ENCODE peak calls at places on chromosomes 4 and X, in four cellular contexts. One of them, this sample, is unnamed.

GRCh38 chr4:80069108-80069836 is 3.8 kb downstream of the ANTXR2 start:
- DNase-seq in A549: no peak
- DNase-seq in HepG2: no peak
- DNase-seq in K562: no peak
- DNase-seq in this sample: no peak

GRCh38 chrX:131792356-131792749 is 230.7 kb upstream of the STK26 start:
- DNase-seq in A549: peak
- DNase-seq in HepG2: no peak
- DNase-seq in K562: no peak
- DNase-seq in this sample: peak

GRCh38 chrX:130124577-130124976 is 14.3 kb upstream of the ELF4 start:
- DNase-seq in A549: no peak
- DNase-seq in HepG2: no peak
- DNase-seq in K562: no peak
- DNase-seq in this sample: no peak

GRCh38 chrX:100648601-100649417 is 4.8 kb downstream of the SRPX2 start:
- DNase-seq in A549: no peak
- DNase-seq in HepG2: peak
- DNase-seq in K562: no peak
- DNase-seq in this sample: no peak

GRCh38 chr4:24010994-24011393 is 121.1 kb upstream of the PPARGC1A start:
- DNase-seq in A549: no peak
- DNase-seq in HepG2: no peak
- DNase-seq in K562: no peak
- DNase-seq in this sample: no peak

GRCh38 chrX:136271300-136271699 is 20.1 kb upstream of the MAP7D3 start:
- DNase-seq in A549: no peak
- DNase-seq in HepG2: no peak
- DNase-seq in K562: no peak
- DNase-seq in this sample: no peak

GRCh38 chr4:77631276-77631675 is 25.7 kb downstream of the CXCL13 start:
- DNase-seq in A549: no peak
- DNase-seq in HepG2: no peak
- DNase-seq in K562: no peak
- DNase-seq in this sample: no peak

GRCh38 chr4:73223258-73223651 is 35.3 kb downstream of the ANKRD17 start:
- DNase-seq in A549: no peak
- DNase-seq in HepG2: no peak
- DNase-seq in K562: no peak
- DNase-seq in this sample: no peak

GRCh38 chr4:16617416-16617815 is 281.0 kb downstream of the LDB2 start:
- DNase-seq in A549: no peak
- DNase-seq in HepG2: no peak
- DNase-seq in K562: no peak
- DNase-seq in this sample: no peak

GRCh38 chr4:94127707-94128328 is 79.8 kb upstream of the SMARCAD1 start:
- DNase-seq in A549: peak
- DNase-seq in HepG2: peak
- DNase-seq in K562: peak
- DNase-seq in this sample: no peak

GRCh38 chr4:60890743-60891142 is 309.4 kb upstream of the ADGRL3 start:
- DNase-seq in A549: no peak
- DNase-seq in HepG2: no peak
- DNase-seq in K562: no peak
- DNase-seq in this sample: no peak

GRCh38 chrX:38991656-38992558 is 190.6 kb downstream of the MID1IP1 start:
- DNase-seq in A549: no peak
- DNase-seq in HepG2: no peak
- DNase-seq in K562: no peak
- DNase-seq in this sample: no peak

GRCh38 chr4:1278336-1278670 is 11.4 kb upstream of the MAEA start:
- DNase-seq in A549: peak
- DNase-seq in HepG2: no peak
- DNase-seq in K562: no peak
- DNase-seq in this sample: no peak

GRCh38 chr4:148926861-148927260 is 484.6 kb upstream of the NR3C2 start:
- DNase-seq in A549: no peak
- DNase-seq in HepG2: no peak
- DNase-seq in K562: no peak
- DNase-seq in this sample: no peak

GRCh38 chrX:16436348-16437188 is 213.4 kb upstream of the S100G start:
- DNase-seq in A549: peak
- DNase-seq in HepG2: peak
- DNase-seq in K562: peak
- DNase-seq in this sample: peak

GRCh38 chrX:153867671-153868070 is 18.3 kb downstream of the L1CAM start:
- DNase-seq in A549: no peak
- DNase-seq in HepG2: no peak
- DNase-seq in K562: no peak
- DNase-seq in this sample: no peak

GRCh38 chr4:53019485-53020382 is 157.6 kb downstream of the RASL11B start:
- DNase-seq in A549: peak
- DNase-seq in HepG2: peak
- DNase-seq in K562: peak
- DNase-seq in this sample: no peak

GRCh38 chr4:152590179-152591031 is 54.5 kb upstream of the FBXW7 start:
- DNase-seq in A549: no peak
- DNase-seq in HepG2: no peak
- DNase-seq in K562: no peak
- DNase-seq in this sample: no peak

GRCh38 chrX:13005671-13006473 is 31.0 kb downstream of the TMSB4X start:
- DNase-seq in A549: no peak
- DNase-seq in HepG2: no peak
- DNase-seq in K562: no peak
- DNase-seq in this sample: peak

GRCh38 chr4:187478292-187479205 is 517.0 kb upstream of the ZFP42 start:
- DNase-seq in A549: no peak
- DNase-seq in HepG2: no peak
- DNase-seq in K562: no peak
- DNase-seq in this sample: no peak

GRCh38 chrX:69189972-69190371 is 24.7 kb upstream of the PJA1 start:
- DNase-seq in A549: no peak
- DNase-seq in HepG2: no peak
- DNase-seq in K562: no peak
- DNase-seq in this sample: no peak

GRCh38 chr4:111632752-111633151 is 512.5 kb upstream of the FAM241A start:
- DNase-seq in A549: no peak
- DNase-seq in HepG2: no peak
- DNase-seq in K562: no peak
- DNase-seq in this sample: no peak

GRCh38 chr4:130288576-130288975 is 1192.6 kb downstream of the C4orf33 start:
- DNase-seq in A549: no peak
- DNase-seq in HepG2: no peak
- DNase-seq in K562: no peak
- DNase-seq in this sample: no peak

GRCh38 chr4:12293906-12294525 is 865.3 kb upstream of the HS3ST1 start:
- DNase-seq in A549: no peak
- DNase-seq in HepG2: no peak
- DNase-seq in K562: no peak
- DNase-seq in this sample: no peak

DNA sequence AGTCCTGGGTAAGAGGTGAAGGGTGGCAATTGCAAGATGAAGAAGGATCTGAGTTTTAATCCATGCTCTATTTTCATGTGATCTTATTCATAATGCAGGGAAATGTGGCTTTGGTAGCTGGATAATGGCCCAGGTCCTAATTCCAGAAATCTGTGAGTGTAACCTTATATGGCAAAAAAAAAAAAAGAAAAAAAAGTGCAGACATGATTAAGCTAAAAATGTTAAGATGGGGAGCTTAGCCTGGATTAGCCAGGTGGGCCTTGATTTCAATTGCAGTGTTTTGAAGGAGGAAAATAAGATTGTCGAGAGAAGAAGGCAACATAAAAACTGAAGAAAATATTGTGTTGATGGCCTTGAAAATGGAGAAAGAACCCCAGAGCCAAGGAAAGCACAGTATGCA is 867.7 kb upstream of the HS3ST1 start:
- DNase-seq in A549: no peak
- DNase-seq in HepG2: no peak
- DNase-seq in K562: no peak
- DNase-seq in this sample: no peak
- TF ChIP-seq CHD4 in A549: no peak
- TF ChIP-seq CHD4 in HepG2: no peak
- TF ChIP-seq CHD4 in K562: no peak
- TF ChIP-seq CHD4 in this sample: no peak

GRCh38 chr4:140427919-140428471 is 547 bp upstream of the CLGN start:
- DNase-seq in A549: no peak
- DNase-seq in HepG2: peak
- DNase-seq in K562: no peak
- DNase-seq in this sample: no peak

GRCh38 chr4:140423106-140423505 is 4.3 kb downstream of the CLGN start:
- DNase-seq in A549: no peak
- DNase-seq in HepG2: no peak
- DNase-seq in K562: no peak
- DNase-seq in this sample: no peak

GRCh38 chr4:140427104-140427918 is at the start of gene CLGN:
- DNase-seq in A549: peak
- DNase-seq in HepG2: peak
- DNase-seq in K562: peak
- DNase-seq in this sample: peak

GRCh38 chr4:140426610-140427103 is 791 bp downstream of the CLGN start:
- DNase-seq in A549: peak
- DNase-seq in HepG2: peak
- DNase-seq in K562: peak
- DNase-seq in this sample: no peak
- TF ChIP-seq CHD4 in A549: no peak
- TF ChIP-seq CHD4 in HepG2: no peak
- TF ChIP-seq CHD4 in K562: no peak
- TF ChIP-seq CHD4 in this sample: no peak

GRCh38 chr4:84063618-84064017 is 435.5 kb downstream of the NKX6-1 start:
- DNase-seq in A549: no peak
- DNase-seq in HepG2: no peak
- DNase-seq in K562: no peak
- DNase-seq in this sample: no peak
- TF ChIP-seq CHD4 in A549: no peak
- TF ChIP-seq CHD4 in HepG2: no peak
- TF ChIP-seq CHD4 in K562: no peak
- TF ChIP-seq CHD4 in this sample: no peak

DNA sequence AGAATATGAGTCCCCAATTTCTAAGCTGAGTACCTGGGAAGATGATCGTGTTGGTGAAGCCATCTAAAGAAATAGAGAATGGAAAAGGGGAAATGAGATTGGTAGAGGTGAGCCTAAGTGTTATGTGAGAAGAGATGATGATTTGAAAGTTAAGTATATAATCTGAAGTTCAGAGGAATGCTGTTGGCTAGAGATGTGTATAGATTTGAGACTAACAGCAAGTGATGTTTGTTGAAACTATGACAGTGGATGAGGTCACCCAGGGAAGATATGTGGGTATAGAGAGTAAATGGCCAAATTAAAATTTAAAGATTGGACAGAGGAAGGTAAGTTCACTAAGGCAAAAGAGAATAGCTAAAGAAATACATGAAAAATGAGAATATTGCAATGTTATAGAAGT is 324.2 kb downstream of the MAPK10 start:
- DNase-seq in A549: no peak
- DNase-seq in HepG2: no peak
- DNase-seq in K562: no peak
- DNase-seq in this sample: no peak
- TF ChIP-seq CHD4 in A549: no peak
- TF ChIP-seq CHD4 in HepG2: no peak
- TF ChIP-seq CHD4 in K562: no peak
- TF ChIP-seq CHD4 in this sample: no peak

DNA sequence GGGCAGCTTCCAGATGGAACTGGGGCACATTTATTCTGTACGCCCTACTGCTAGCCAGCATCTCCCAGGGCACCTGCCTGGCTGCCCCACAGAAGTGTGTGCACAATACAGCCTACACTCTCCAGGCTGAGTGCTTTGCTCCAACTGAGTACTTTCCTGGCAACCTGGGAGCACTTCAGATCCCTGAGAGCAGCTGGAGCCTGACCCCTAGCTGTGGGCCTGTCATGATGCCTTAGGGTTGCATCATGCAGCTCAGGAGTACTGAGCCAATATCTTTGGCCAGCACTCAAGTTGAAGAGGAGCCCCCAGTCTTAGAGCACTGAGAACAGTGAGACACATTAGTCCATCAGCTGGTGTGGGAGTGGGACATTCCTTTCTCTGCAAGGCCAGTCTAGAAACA is 321.9 kb downstream of the CFAP47 start:
- DNase-seq in A549: no peak
- DNase-seq in HepG2: no peak
- DNase-seq in K562: no peak
- DNase-seq in this sample: no peak
- TF ChIP-seq CHD4 in A549: no peak
- TF ChIP-seq CHD4 in HepG2: no peak
- TF ChIP-seq CHD4 in K562: no peak
- TF ChIP-seq CHD4 in this sample: no peak